ENCODE peak calls at places on chromosomes 13 and 19, in ten cellular contexts. Y, Z, R, C, E, P, S, M, Q and U are unnamed samples.

GRCh38 chr19:29528946-29529645 is 3.3 kb downstream of the VSTM2B start:
- DNase-seq in E (peak; percentile 44), Y (no peak), C (no peak), Q (no peak), Z (no peak), P (peak; percentile 33), S (peak; percentile 48), M (peak; percentile 49), R (peak; percentile 47), U (peak; percentile 21)

GRCh38 chr13:43300817-43301216 is 277.4 kb downstream of the DNAJC15 start:
- DNase-seq in P (no peak), C (no peak), Q (no peak), Y (no peak), Z (no peak), M (no peak), R (no peak), E (no peak), S (no peak), U (no peak)

GRCh38 chr13:76622336-76623045 is 263.7 kb downstream of the KCTD12 start:
- DNase-seq in Y (no peak), C (no peak), P (no peak), Q (no peak), M (no peak), S (peak; percentile 14), E (no peak), Z (no peak), R (no peak), U (no peak)

GRCh38 chr13:30841161-30841560 is 64.9 kb upstream of the MEDAG start:
- DNase-seq in Z (no peak), S (no peak), E (no peak), R (no peak), C (no peak), P (no peak), Q (no peak), Y (peak; percentile 47), M (no peak), U (no peak)

GRCh38 chr19:5246554-5247155 is 94.0 kb downstream of the PTPRS start:
- DNase-seq in S (no peak), Y (no peak), P (no peak), Z (no peak), E (no peak), C (no peak), R (no peak), Q (no peak), M (no peak), U (no peak)

GRCh38 chr13:106471957-106472543 is 63.4 kb downstream of the EFNB2 start:
- DNase-seq in M (peak; percentile 71), E (no peak), S (peak; percentile 78), C (peak; percentile 50), Z (peak; percentile 28), R (no peak), Y (peak; percentile 88), Q (peak; percentile 68), P (peak; percentile 41), U (no peak)

GRCh38 chr13:104691765-104692164 is 1625.5 kb upstream of the SLC10A2 start:
- DNase-seq in Y (no peak), E (no peak), Z (no peak), P (no peak), C (no peak), M (no peak), Q (no peak), S (no peak), R (no peak), U (no peak)

GRCh38 chr19:45564131-45564780 is 20.3 kb downstream of the OPA3 start:
- DNase-seq in S (no peak), Z (no peak), C (no peak), P (peak; percentile 65), Q (no peak), E (no peak), Y (no peak), M (peak; percentile 75), R (no peak), U (no peak)

GRCh38 chr13:100392709-100393630 is 195.6 kb downstream of the GGACT start:
- DNase-seq in R (no peak), P (no peak), Z (peak; percentile 75), C (peak; percentile 84), Q (peak; percentile 69), Y (peak; percentile 100), S (no peak), M (peak; percentile 67), E (no peak), U (no peak)

GRCh38 chr19:45848922-45849321 is 14.0 kb downstream of the SYMPK start:
- DNase-seq in Y (no peak), C (no peak), M (peak; percentile 37), Q (no peak), E (no peak), S (no peak), Z (no peak), P (no peak), R (no peak), U (no peak)

GRCh38 chr13:36888645-36889044 is 31.4 kb downstream of the SMAD9 start:
- DNase-seq in S (no peak), C (no peak), P (no peak), Y (peak; percentile 24), E (no peak), M (no peak), Q (no peak), Z (no peak), R (no peak), U (no peak)

GRCh38 chr19:45777395-45777961 is 4.8 kb downstream of the DMPK start:
- DNase-seq in S (no peak), P (no peak), Q (no peak), M (no peak), E (no peak), R (no peak), C (no peak), Z (no peak), Y (no peak), U (no peak)

GRCh38 chr19:58569191-58569942 is 3.8 kb downstream of the MZF1 start:
- DNase-seq in P (peak; percentile 5), Z (peak; percentile 8), R (no peak), M (no peak), S (no peak), C (no peak), E (peak; percentile 20), Q (no peak), Y (no peak), U (no peak)

GRCh38 chr19:53015730-53016129 is 2.0 kb downstream of the ERVV-1 start:
- DNase-seq in Q (no peak), C (no peak), P (no peak), Z (no peak), Y (no peak), S (no peak), E (no peak), M (peak; percentile 59), R (no peak), U (no peak)

GRCh38 chr19:33339016-33339749 is 34.3 kb upstream of the CEBPG start:
- DNase-seq in S (no peak), Z (no peak), C (no peak), M (no peak), Y (no peak), E (no peak), R (no peak), P (no peak), Q (no peak), U (no peak)

GRCh38 chr13:74101436-74101835 is 32.8 kb downstream of the KLF12 start:
- DNase-seq in Z (no peak), M (no peak), Q (no peak), E (no peak), Y (no peak), C (no peak), P (no peak), S (no peak), R (no peak), U (no peak)

GRCh38 chr19:16160943-16161560 is 12.3 kb downstream of the CIB3 start:
- DNase-seq in C (no peak), P (no peak), M (no peak), Q (no peak), Y (peak; percentile 85), S (no peak), R (no peak), E (no peak), Z (no peak), U (no peak)

GRCh38 chr19:14840206-14840605 is 5.2 kb upstream of the OR7A5 start:
- DNase-seq in Y (no peak), P (no peak), C (no peak), Z (no peak), Q (no peak), S (no peak), E (no peak), R (no peak), M (no peak), U (no peak)

GRCh38 chr13:49213539-49213938 is 6.6 kb upstream of the MLNR start:
- DNase-seq in P (no peak), Z (no peak), E (no peak), C (no peak), S (no peak), M (no peak), Q (no peak), Y (no peak), R (no peak), U (no peak)

GRCh38 chr19:7925171-7925837 is 631 bp downstream of the CTXN1 start:
- DNase-seq in S (peak; percentile 96), Q (peak; percentile 68), C (peak; percentile 82), E (peak; percentile 68), Z (peak; percentile 80), Y (peak; percentile 68), M (peak; percentile 89), P (peak; percentile 97), R (peak; percentile 87), U (peak; percentile 95)
- TF ChIP-seq CTCF in S (peak; percentile 96), Q (peak; percentile 86), C (peak; percentile 53), E (peak; percentile 87), Z (peak; percentile 70), Y (peak; percentile 83), M (peak; percentile 99), P (peak; percentile 91), R (peak; percentile 66), U (peak; percentile 99)

DNA sequence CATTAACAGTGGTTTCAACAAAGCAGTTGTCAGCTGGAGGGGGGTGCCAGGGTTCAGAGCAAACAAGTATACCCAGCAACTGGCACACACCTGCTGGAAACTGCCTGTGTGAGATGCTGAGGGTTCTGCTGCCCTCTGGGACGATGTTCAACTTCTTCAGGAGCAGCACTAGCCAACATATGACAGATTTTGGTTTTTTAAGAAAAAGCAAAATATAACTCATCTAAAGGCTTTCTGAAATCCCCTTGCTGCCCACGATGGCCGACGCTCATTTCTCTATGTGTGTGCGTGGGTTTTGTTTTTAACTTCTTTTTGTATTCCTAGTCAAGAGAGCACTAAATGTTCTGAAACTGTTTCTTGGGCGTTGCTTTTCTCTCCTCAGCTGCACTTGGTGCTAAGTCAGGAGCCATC is 79.9 kb downstream of the MRPL57 start:
- DNase-seq in C (no peak), Z (no peak), S (no peak), R (no peak), E (no peak), M (no peak), P (no peak), Q (no peak), Y (no peak), U (no peak)
- TF ChIP-seq CTCF in C (no peak), Z (no peak), S (no peak), R (no peak), E (no peak), M (no peak), P (no peak), Q (no peak), Y (no peak), U (no peak)

GRCh38 chr13:70714993-70715392 is 606.7 kb upstream of the KLHL1 start:
- DNase-seq in R (no peak), C (no peak), E (no peak), Z (no peak), Q (no peak), S (no peak), P (no peak), Y (no peak), M (peak; percentile 21), U (no peak)
- TF ChIP-seq CTCF in R (no peak), C (no peak), E (no peak), Z (no peak), Q (no peak), S (peak; percentile 34), P (no peak), Y (no peak), M (no peak), U (peak; percentile 27)

GRCh38 chr13:59178344-59178743 is 985.4 kb downstream of the DIAPH3 start:
- DNase-seq in C (no peak), M (peak; percentile 44), R (no peak), P (no peak), Q (no peak), Y (peak; percentile 8), S (peak; percentile 11), E (no peak), Z (no peak), U (no peak)
- TF ChIP-seq CTCF in C (no peak), M (peak; percentile 63), R (no peak), P (no peak), Q (no peak), Y (peak; percentile 51), S (peak; percentile 45), E (no peak), Z (no peak), U (no peak)